ENCODE peak calls at places on chromosomes 7 and 10, in four cellular contexts. W, C, T and O are unnamed samples.

GRCh38 chr7:67447297-67447696 is 450.7 kb downstream of the TYW1 start:
- DNase-seq in W (no peak), C (no peak), T (no peak), O (no peak)

GRCh38 chr7:80054356-80054755 is 80.3 kb upstream of the GNAI1 start:
- DNase-seq in W (no peak), C (no peak), T (no peak), O (no peak)

GRCh38 chr10:13834581-13835286 is 248.0 kb downstream of the PRPF18 start:
- DNase-seq in W (no peak), C (no peak), T (no peak), O (peak)

GRCh38 chr7:157394246-157395191 is 57.7 kb downstream of the DNAJB6 start:
- DNase-seq in W (no peak), C (no peak), T (no peak), O (no peak)

GRCh38 chr10:89869180-89869579 is 167.8 kb downstream of the KIF20B start:
- DNase-seq in W (no peak), C (no peak), T (no peak), O (no peak)

GRCh38 chr10:131083915-131084790 is 227.4 kb downstream of the TCERG1L start:
- DNase-seq in W (peak), C (no peak), T (no peak), O (no peak)

GRCh38 chr7:55099086-55099831 is 80.4 kb downstream of the EGFR start:
- DNase-seq in W (no peak), C (no peak), T (no peak), O (no peak)

GRCh38 chr10:90138844-90139243 is 437.5 kb downstream of the KIF20B start:
- DNase-seq in W (no peak), C (no peak), T (peak), O (no peak)

GRCh38 chr7:65216469-65216868 is 157.2 kb upstream of the ZNF92 start:
- DNase-seq in W (no peak), C (no peak), T (peak), O (peak)

GRCh38 chr10:26486304-26486703 is 48.2 kb downstream of the APBB1IP start:
- DNase-seq in W (no peak), C (no peak), T (no peak), O (no peak)

GRCh38 chr10:53003094-53003493 is 230.5 kb upstream of the MBL2 start:
- DNase-seq in W (no peak), C (no peak), T (no peak), O (no peak)

GRCh38 chr7:79787623-79788022 is 334.2 kb upstream of the MAGI2 start:
- DNase-seq in W (no peak), C (no peak), T (no peak), O (no peak)

GRCh38 chr7:138000081-138000701 is 1.7 kb downstream of the CREB3L2 start:
- DNase-seq in W (peak), C (no peak), T (peak), O (peak)

GRCh38 chr10:122013311-122013780 is 24.4 kb downstream of the TACC2 start:
- DNase-seq in W (no peak), C (no peak), T (peak), O (no peak)

GRCh38 chr7:98978672-98979071 is 100.3 kb downstream of the TRRAP start:
- DNase-seq in W (no peak), C (no peak), T (no peak), O (no peak)

GRCh38 chr10:55627526-55628170 is 733.4 kb downstream of the ZWINT start:
- DNase-seq in W (no peak), C (no peak), T (no peak), O (peak)

GRCh38 chr7:22563621-22564241 is 63.7 kb upstream of the STEAP1B start:
- DNase-seq in W (no peak), C (no peak), T (no peak), O (no peak)

GRCh38 chr10:119090026-119090808 is 9.6 kb upstream of the EIF3A start:
- DNase-seq in W (no peak), C (no peak), T (no peak), O (no peak)

GRCh38 chr10:89245802-89246201 is 5.8 kb downstream of the LIPA start:
- DNase-seq in W (no peak), C (no peak), T (no peak), O (no peak)

GRCh38 chr10:95819620-95820329 is 63.8 kb downstream of the ENTPD1 start:
- DNase-seq in W (no peak), C (no peak), T (no peak), O (no peak)

GRCh38 chr7:141700848-141701371 is 1.1 kb downstream of the DENND11 start:
- DNase-seq in W (no peak), C (no peak), T (no peak), O (no peak)

GRCh38 chr7:144826248-144826647 is 9.6 kb downstream of the TPK1 start:
- DNase-seq in W (no peak), C (no peak), T (no peak), O (no peak)

GRCh38 chr7:79293655-79294142 is 159.8 kb downstream of the MAGI2 start:
- DNase-seq in W (no peak), C (no peak), T (peak), O (no peak)

GRCh38 chr7:149884016-149884415 is 10.2 kb downstream of the ATP6V0E2 start:
- DNase-seq in W (no peak), C (no peak), T (no peak), O (no peak)

GRCh38 chr10:43409385-43410109 is 561 bp upstream of the HNRNPF start:
- DNase-seq in W (no peak), C (no peak), T (no peak), O (no peak)

GRCh38 chr7:40437498-40437897 is 302.7 kb downstream of the SUGCT start:
- DNase-seq in W (no peak), C (no peak), T (peak), O (no peak)

GRCh38 chr10:126895214-126895781 is 9.9 kb upstream of the DOCK1 start:
- DNase-seq in W (no peak), C (no peak), T (peak), O (no peak)

GRCh38 chr10:79203014-79203675 is 134.4 kb downstream of the ZMIZ1 start:
- DNase-seq in W (no peak), C (no peak), T (no peak), O (no peak)

GRCh38 chr7:22357311-22358175 is 589 bp upstream of the RAPGEF5 start:
- DNase-seq in W (no peak), C (no peak), T (peak), O (peak)

GRCh38 chr10:63896992-63897391 is 375.8 kb downstream of the REEP3 start:
- DNase-seq in W (no peak), C (no peak), T (no peak), O (no peak)

GRCh38 chr10:125929613-125930012 is 33.2 kb downstream of the FANK1 start:
- DNase-seq in W (no peak), C (no peak), T (no peak), O (no peak)

GRCh38 chr10:129662386-129662785 is 195.3 kb downstream of the MGMT start:
- DNase-seq in W (no peak), C (no peak), T (no peak), O (no peak)

GRCh38 chr7:5636446-5636835 is 145.0 kb downstream of the RNF216 start:
- DNase-seq in W (no peak), C (no peak), T (peak), O (no peak)

GRCh38 chr7:146401939-146402338 is 285.3 kb downstream of the CNTNAP2 start:
- DNase-seq in W (no peak), C (no peak), T (no peak), O (no peak)

GRCh38 chr10:76337641-76338040 is 906.2 kb downstream of the LRMDA start:
- DNase-seq in W (no peak), C (peak), T (no peak), O (no peak)

GRCh38 chr10:61902448-61903183 is 1.1 kb downstream of the ARID5B start:
- DNase-seq in W (peak), C (no peak), T (peak), O (no peak)

GRCh38 chr10:119291223-119291900 is 84.0 kb downstream of the GRK5 start:
- DNase-seq in W (no peak), C (no peak), T (no peak), O (no peak)

GRCh38 chr7:44177570-44178131 is 11.6 kb downstream of the GCK start:
- DNase-seq in W (no peak), C (no peak), T (no peak), O (peak)

GRCh38 chr10:77899080-77899477 is 27.5 kb downstream of the DLG5 start:
- DNase-seq in W (no peak), C (no peak), T (no peak), O (no peak)
- TF ChIP-seq FOXK2 in W (no peak), C (no peak), T (no peak), O (no peak)

GRCh38 chr10:120804020-120804419 is 47.1 kb upstream of the WDR11 start:
- DNase-seq in W (no peak), C (no peak), T (no peak), O (no peak)

GRCh38 chr10:120800528-120801323 is 50.4 kb upstream of the WDR11 start:
- DNase-seq in W (no peak), C (no peak), T (no peak), O (no peak)

GRCh38 chr10:120806081-120806480 is 45.1 kb upstream of the WDR11 start:
- DNase-seq in W (no peak), C (no peak), T (no peak), O (no peak)

GRCh38 chr10:120810298-120810697 is 40.9 kb upstream of the WDR11 start:
- DNase-seq in W (no peak), C (no peak), T (no peak), O (no peak)

GRCh38 chr10:120805014-120805805 is 46.0 kb upstream of the WDR11 start:
- DNase-seq in W (no peak), C (no peak), T (no peak), O (no peak)
- TF ChIP-seq BHLHE40 in W (no peak), C (no peak), T (no peak), O (no peak)

DNA sequence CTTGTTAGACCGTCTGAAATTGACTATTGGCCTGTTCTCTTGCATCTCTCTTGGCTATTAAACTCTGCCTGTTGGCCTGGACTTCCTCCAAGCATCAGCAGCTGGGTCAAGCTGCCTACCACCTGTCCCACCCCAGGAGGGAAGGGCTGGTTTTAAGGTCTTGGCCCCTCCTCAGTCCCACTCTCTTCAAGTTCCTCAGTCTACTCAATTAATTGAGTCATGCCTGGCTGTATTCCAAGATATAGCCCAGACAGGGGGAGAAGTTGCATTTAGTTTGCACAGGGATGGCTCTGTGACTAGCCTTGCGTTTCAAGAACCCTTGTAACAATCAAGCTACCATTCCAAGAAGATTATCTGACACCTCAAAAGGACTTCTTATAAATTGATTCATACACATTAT is 113.8 kb upstream of the GLI3 start:
- DNase-seq in W (no peak), C (no peak), T (no peak), O (no peak)
- TF ChIP-seq SP1 in W (no peak), C (no peak), T (no peak), O (no peak)

GRCh38 chr7:2247141-2247985 is 5.3 kb downstream of the NUDT1 start:
- DNase-seq in W (peak), C (no peak), T (no peak), O (peak)
- TF ChIP-seq FOXK2 in W (no peak), C (no peak), T (no peak), O (no peak)

GRCh38 chr7:102128303-102128702 is 158.4 kb upstream of the SH2B2 start:
- DNase-seq in W (no peak), C (no peak), T (no peak), O (no peak)

GRCh38 chr7:102120666-102121065 is 166.0 kb upstream of the SH2B2 start:
- DNase-seq in W (no peak), C (no peak), T (no peak), O (no peak)

GRCh38 chr7:102122026-102122425 is 164.6 kb upstream of the SH2B2 start:
- DNase-seq in W (no peak), C (peak), T (no peak), O (no peak)

GRCh38 chr7:102129636-102130370 is 156.9 kb upstream of the SH2B2 start:
- DNase-seq in W (no peak), C (no peak), T (no peak), O (no peak)

DNA sequence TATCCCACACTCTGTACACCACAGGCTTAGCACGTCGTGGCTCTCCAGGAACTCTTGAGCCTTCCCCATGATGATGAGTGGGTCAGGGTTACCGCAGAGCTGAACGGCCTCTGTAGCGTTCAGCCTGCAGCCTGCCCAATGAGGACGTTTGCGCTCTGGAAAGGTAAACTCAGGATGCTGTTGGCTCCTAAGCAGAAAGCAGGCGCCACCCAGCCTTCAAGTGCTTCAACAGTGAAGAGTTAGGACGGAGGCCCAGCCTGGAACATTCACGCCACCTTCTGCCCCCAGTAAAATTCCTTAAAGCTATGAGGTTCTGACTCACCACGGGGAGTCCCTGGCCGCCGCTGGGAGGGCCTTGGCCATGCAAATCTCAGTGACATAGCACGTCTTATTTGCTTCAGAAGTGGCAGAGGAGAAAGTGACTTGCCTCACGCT is 161.5 kb upstream of the SH2B2 start:
- DNase-seq in W (no peak), C (peak), T (no peak), O (no peak)
- TF ChIP-seq BHLHE40 in W (no peak), C (no peak), T (no peak), O (no peak)

GRCh38 chr7:76063525-76063924 is 15.6 kb downstream of the MDH2 start:
- DNase-seq in W (peak), C (no peak), T (no peak), O (no peak)
- TF ChIP-seq SP1 in W (no peak), C (no peak), T (no peak), O (no peak)

GRCh38 chr10:69086131-69086530 is 1.8 kb upstream of the SRGN start:
- DNase-seq in W (no peak), C (no peak), T (no peak), O (no peak)
- TF ChIP-seq FOXK2 in W (no peak), C (no peak), T (no peak), O (no peak)

DNA sequence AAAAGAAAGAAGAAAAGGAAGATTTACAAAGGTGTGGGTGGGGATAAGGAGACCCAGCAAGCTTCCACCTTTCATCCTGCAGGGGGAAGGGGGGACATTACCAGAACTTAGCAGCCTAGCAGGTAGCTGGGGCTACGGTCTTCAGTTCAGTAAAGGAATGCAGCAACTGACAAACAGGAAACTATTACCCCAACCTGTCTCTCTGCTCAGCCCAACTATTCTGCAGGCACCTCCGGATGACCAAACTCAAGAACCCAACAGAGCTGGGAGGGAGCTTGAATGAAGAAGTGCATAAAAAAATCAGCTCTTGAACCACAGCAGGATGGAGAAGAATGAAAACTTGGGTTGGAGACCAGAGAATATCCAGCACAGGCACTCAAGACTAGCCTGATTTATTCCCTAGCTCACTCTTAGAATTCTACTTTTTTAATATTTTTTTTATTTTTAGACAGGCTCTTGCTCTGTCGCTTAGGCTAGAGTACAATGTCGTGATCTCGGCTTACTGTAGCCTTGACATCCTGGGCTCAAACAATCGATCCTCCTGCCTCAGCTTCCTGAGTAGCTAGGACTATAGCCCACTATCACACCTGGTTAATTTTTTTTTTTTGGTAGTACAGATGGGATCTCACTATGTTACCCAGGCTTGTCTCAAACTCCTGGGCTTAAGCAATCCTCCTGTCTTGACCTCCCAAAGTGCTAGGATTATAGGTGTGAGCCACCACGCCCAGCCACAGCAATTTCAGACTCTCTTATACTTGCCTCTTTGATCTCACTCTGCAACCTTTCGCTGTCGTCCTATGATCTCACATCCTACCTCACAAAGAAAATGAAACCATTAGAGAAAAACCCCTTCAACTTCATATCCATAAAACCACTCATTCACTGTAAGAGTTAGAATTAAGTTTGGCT is 18.5 kb upstream of the C10orf67 start:
- DNase-seq in W (no peak), C (no peak), T (no peak), O (no peak)
- TF ChIP-seq BHLHE40 in W (no peak), C (no peak), T (no peak), O (no peak)